ENCODE peak calls at places on chromosome 12, in eight cellular contexts. One of them, this sample, is unnamed.
A peak's percentile ranks its signal among the peaks of the same experiment; 100 is the strongest.

GRCh38 chr12:90940872-90941499 is 14.0 kb downstream of the CCER1 start:
- DNase-seq in EH: peak; percentile 71
- DNase-seq in cortex of kidney: no peak
- DNase-seq in heart right ventricle: no peak
- DNase-seq in NCI-H1105: peak; percentile 49
- DNase-seq in neural crest cell: no peak
- DNase-seq in iPS-NIHi11: peak; percentile 25
- DNase-seq in AG10803: peak; percentile 72
- DNase-seq in this sample: no peak

GRCh38 chr12:123171967-123172366 is 21.1 kb upstream of the PITPNM2 start:
- DNase-seq in EH: no peak
- DNase-seq in cortex of kidney: no peak
- DNase-seq in heart right ventricle: no peak
- DNase-seq in NCI-H1105: no peak
- DNase-seq in neural crest cell: no peak
- DNase-seq in iPS-NIHi11: no peak
- DNase-seq in AG10803: no peak
- DNase-seq in this sample: peak; percentile 24

GRCh38 chr12:111160350-111161142 is 208.3 kb downstream of the PHETA1 start:
- DNase-seq in EH: no peak
- DNase-seq in cortex of kidney: no peak
- DNase-seq in heart right ventricle: no peak
- DNase-seq in NCI-H1105: no peak
- DNase-seq in neural crest cell: no peak
- DNase-seq in iPS-NIHi11: no peak
- DNase-seq in AG10803: no peak
- DNase-seq in this sample: no peak

GRCh38 chr12:70994217-70994788 is 73.8 kb upstream of the PTPRR start:
- DNase-seq in EH: peak; percentile 21
- DNase-seq in cortex of kidney: no peak
- DNase-seq in heart right ventricle: no peak
- DNase-seq in NCI-H1105: no peak
- DNase-seq in neural crest cell: no peak
- DNase-seq in iPS-NIHi11: no peak
- DNase-seq in AG10803: peak; percentile 94
- DNase-seq in this sample: peak; percentile 15

GRCh38 chr12:81722004-81722403 is 37.1 kb downstream of the PPFIA2 start:
- DNase-seq in EH: no peak
- DNase-seq in cortex of kidney: no peak
- DNase-seq in heart right ventricle: no peak
- DNase-seq in NCI-H1105: no peak
- DNase-seq in neural crest cell: no peak
- DNase-seq in iPS-NIHi11: no peak
- DNase-seq in AG10803: no peak
- DNase-seq in this sample: no peak

GRCh38 chr12:53191885-53192530 is 11.3 kb upstream of the CSAD start:
- DNase-seq in EH: no peak
- DNase-seq in cortex of kidney: no peak
- DNase-seq in heart right ventricle: no peak
- DNase-seq in NCI-H1105: no peak
- DNase-seq in neural crest cell: no peak
- DNase-seq in iPS-NIHi11: no peak
- DNase-seq in AG10803: no peak
- DNase-seq in this sample: no peak

GRCh38 chr12:92621833-92622232 is 81.0 kb upstream of the PLEKHG7 start:
- DNase-seq in EH: peak; percentile 65
- DNase-seq in cortex of kidney: no peak
- DNase-seq in heart right ventricle: no peak
- DNase-seq in NCI-H1105: no peak
- DNase-seq in neural crest cell: no peak
- DNase-seq in iPS-NIHi11: no peak
- DNase-seq in AG10803: peak; percentile 79
- DNase-seq in this sample: no peak

GRCh38 chr12:79174656-79175055 is 310.1 kb downstream of the SYT1 start:
- DNase-seq in EH: peak; percentile 35
- DNase-seq in cortex of kidney: no peak
- DNase-seq in heart right ventricle: no peak
- DNase-seq in NCI-H1105: peak; percentile 39
- DNase-seq in neural crest cell: no peak
- DNase-seq in iPS-NIHi11: peak; percentile 13
- DNase-seq in AG10803: peak; percentile 69
- DNase-seq in this sample: no peak

GRCh38 chr12:42979746-42980145 is 390.2 kb upstream of the PRICKLE1 start:
- DNase-seq in EH: no peak
- DNase-seq in cortex of kidney: no peak
- DNase-seq in heart right ventricle: no peak
- DNase-seq in NCI-H1105: no peak
- DNase-seq in neural crest cell: no peak
- DNase-seq in iPS-NIHi11: no peak
- DNase-seq in AG10803: no peak
- DNase-seq in this sample: no peak

GRCh38 chr12:70812124-70812523 is 108.4 kb downstream of the PTPRR start:
- DNase-seq in EH: no peak
- DNase-seq in cortex of kidney: no peak
- DNase-seq in heart right ventricle: no peak
- DNase-seq in NCI-H1105: no peak
- DNase-seq in neural crest cell: no peak
- DNase-seq in iPS-NIHi11: no peak
- DNase-seq in AG10803: no peak
- DNase-seq in this sample: no peak

GRCh38 chr12:13631873-13632272 is 349.5 kb downstream of the GRIN2B start:
- DNase-seq in EH: no peak
- DNase-seq in cortex of kidney: no peak
- DNase-seq in heart right ventricle: no peak
- DNase-seq in NCI-H1105: no peak
- DNase-seq in neural crest cell: no peak
- DNase-seq in iPS-NIHi11: no peak
- DNase-seq in AG10803: no peak
- DNase-seq in this sample: no peak

GRCh38 chr12:2165021-2165420 is 112.2 kb downstream of the CACNA1C start:
- DNase-seq in EH: no peak
- DNase-seq in cortex of kidney: no peak
- DNase-seq in heart right ventricle: no peak
- DNase-seq in NCI-H1105: no peak
- DNase-seq in neural crest cell: no peak
- DNase-seq in iPS-NIHi11: no peak
- DNase-seq in AG10803: peak; percentile 59
- DNase-seq in this sample: no peak

GRCh38 chr12:65278576-65279386 is at the start of gene MSRB3:
- DNase-seq in EH: peak; percentile 89
- DNase-seq in cortex of kidney: peak; percentile 10
- DNase-seq in heart right ventricle: peak; percentile 85
- DNase-seq in NCI-H1105: no peak
- DNase-seq in neural crest cell: peak; percentile 65
- DNase-seq in iPS-NIHi11: peak; percentile 90
- DNase-seq in AG10803: peak; percentile 83
- DNase-seq in this sample: peak; percentile 60

GRCh38 chr12:25313591-25313990 is 62.9 kb upstream of the KRAS start:
- DNase-seq in EH: peak; percentile 13
- DNase-seq in cortex of kidney: no peak
- DNase-seq in heart right ventricle: no peak
- DNase-seq in NCI-H1105: no peak
- DNase-seq in neural crest cell: no peak
- DNase-seq in iPS-NIHi11: no peak
- DNase-seq in AG10803: peak; percentile 9
- DNase-seq in this sample: no peak

This sample was measured in prostate gland.